ENCODE peak calls at places on chromosomes 13 and 19, in seven cellular contexts. J is astrocyte of the cerebellum; N is myocyte; G is ELF-1; U is stimulated activated CD4-positive, alpha-beta T cell treated with anti-CD3 and anti-CD28 coated beads, TNF-alpha, amount 100 ng/mL, for 24 hours; R is activated T-cell treated with anti-CD3 and anti-CD28 coated beads for 1 hour; M is kidney tubule cell. B is an unnamed sample.

GRCh38 chr19:44582581-44583265 is 30.6 kb upstream of the IGSF23 start:
- DNase-seq in J (no peak), N (peak; percentile 42), G (peak; percentile 73), U (peak; percentile 47), R (no peak), M (peak; percentile 38), B (no peak)

GRCh38 chr13:64680739-64681138 is 2549.4 kb downstream of the PCDH9 start:
- DNase-seq in J (no peak), N (no peak), G (no peak), U (no peak), R (no peak), M (no peak), B (no peak)

GRCh38 chr13:45156565-45157361 is 36.5 kb downstream of the GTF2F2 start:
- DNase-seq in J (no peak), N (peak; percentile 38), G (no peak), U (no peak), R (no peak), M (no peak), B (no peak)

GRCh38 chr19:56291857-56292256 is 19.3 kb downstream of the EDDM13 start:
- DNase-seq in J (no peak), N (no peak), G (no peak), U (no peak), R (no peak), M (peak; percentile 2), B (no peak)

GRCh38 chr19:5801796-5802616 is 2.9 kb upstream of the NRTN start:
- DNase-seq in J (no peak), N (no peak), G (no peak), U (peak; percentile 25), R (no peak), M (no peak), B (no peak)

GRCh38 chr13:52892925-52893324 is 44.5 kb upstream of the PCDH8 start:
- DNase-seq in J (no peak), N (no peak), G (no peak), U (no peak), R (no peak), M (peak; percentile 87), B (no peak)

GRCh38 chr13:67238861-67239260 is 8.7 kb upstream of the PCDH9 start:
- DNase-seq in J (no peak), N (no peak), G (no peak), U (no peak), R (no peak), M (no peak), B (no peak)

GRCh38 chr13:70330697-70331361 is 222.6 kb upstream of the KLHL1 start:
- DNase-seq in J (no peak), N (no peak), G (no peak), U (no peak), R (no peak), M (no peak), B (no peak)

GRCh38 chr19:53657778-53658177 is 26.0 kb downstream of the DPRX start:
- DNase-seq in J (no peak), N (no peak), G (peak; percentile 63), U (no peak), R (no peak), M (no peak), B (peak; percentile 24)

GRCh38 chr13:89497658-89498057 is 1826.5 kb downstream of the SLITRK5 start:
- DNase-seq in J (no peak), N (no peak), G (no peak), U (no peak), R (no peak), M (no peak), B (no peak)

GRCh38 chr13:36430247-36431203 is 1.8 kb upstream of the CCNA1 start:
- DNase-seq in J (no peak), N (no peak), G (peak; percentile 62), U (no peak), R (no peak), M (peak; percentile 53), B (no peak)

GRCh38 chr13:98252931-98253470 is 75.9 kb upstream of the RNF113B start:
- DNase-seq in J (peak; percentile 33), N (no peak), G (peak; percentile 49), U (no peak), R (no peak), M (peak; percentile 73), B (peak; percentile 87)

GRCh38 chr19:39032164-39032918 is at the start of gene FBXO27:
- DNase-seq in J (no peak), N (no peak), G (peak; percentile 69), U (no peak), R (peak; percentile 2), M (peak; percentile 37), B (no peak)

GRCh38 chr13:42422681-42423080 is 150.7 kb downstream of the AKAP11 start:
- DNase-seq in J (no peak), N (no peak), G (no peak), U (no peak), R (no peak), M (no peak), B (no peak)

GRCh38 chr19:19672816-19673215 is 4.2 kb downstream of the ZNF101 start:
- DNase-seq in J (no peak), N (no peak), G (no peak), U (no peak), R (no peak), M (peak; percentile 68), B (no peak)

GRCh38 chr13:77330009-77330471 is 3.1 kb upstream of the MYCBP2 start:
- DNase-seq in J (no peak), N (no peak), G (no peak), U (no peak), R (no peak), M (no peak), B (no peak)

GRCh38 chr19:34351382-34351802 is 13.6 kb upstream of the GPI start:
- DNase-seq in J (no peak), N (no peak), G (no peak), U (no peak), R (no peak), M (peak; percentile 94), B (no peak)

GRCh38 chr19:17237747-17238706 is 7.7 kb downstream of the NR2F6 start:
- DNase-seq in J (no peak), N (no peak), G (no peak), U (no peak), R (no peak), M (no peak), B (no peak)

GRCh38 chr19:41753159-41753558 is 2.2 kb upstream of the CEACAM6 start:
- DNase-seq in J (no peak), N (peak; percentile 3), G (peak; percentile 54), U (peak; percentile 76), R (peak; percentile 81), M (peak; percentile 60), B (peak; percentile 32)

GRCh38 chr19:44661205-44661604 is 10.1 kb upstream of the CEACAM19 start:
- DNase-seq in J (no peak), N (no peak), G (no peak), U (no peak), R (no peak), M (no peak), B (no peak)

GRCh38 chr19:16571283-16571682 is 932 bp downstream of the SLC35E1 start:
- DNase-seq in J (peak; percentile 11), N (no peak), G (no peak), U (no peak), R (no peak), M (peak; percentile 61), B (no peak)

GRCh38 chr13:35162420-35162819 is 220.3 kb downstream of the NBEA start:
- DNase-seq in J (no peak), N (no peak), G (no peak), U (no peak), R (no peak), M (no peak), B (no peak)

GRCh38 chr13:113648218-113648615 is 9.8 kb downstream of the ATP4B start:
- DNase-seq in J (no peak), N (no peak), G (no peak), U (no peak), R (no peak), M (no peak), B (no peak)

GRCh38 chr19:49911381-49912145 is 14.9 kb upstream of the IL4I1 start:
- DNase-seq in J (no peak), N (no peak), G (no peak), U (no peak), R (no peak), M (peak; percentile 61), B (peak; percentile 31)

GRCh38 chr13:59247166-59247565 is 916.6 kb downstream of the DIAPH3 start:
- DNase-seq in J (no peak), N (no peak), G (peak; percentile 29), U (no peak), R (no peak), M (peak; percentile 4), B (peak; percentile 41)

GRCh38 chr19:28929026-28929425 is 283.9 kb downstream of the UQCRFS1 start:
- DNase-seq in J (no peak), N (no peak), G (no peak), U (no peak), R (no peak), M (peak; percentile 25), B (no peak)

GRCh38 chr13:113090806-113091205 is 14.8 kb upstream of the F7 start:
- DNase-seq in J (no peak), N (no peak), G (no peak), U (no peak), R (no peak), M (no peak), B (no peak)

GRCh38 chr19:29001006-29001921 is 211.7 kb downstream of the UQCRFS1 start:
- DNase-seq in J (no peak), N (no peak), G (peak; percentile 39), U (no peak), R (no peak), M (peak; percentile 88), B (no peak)

GRCh38 chr19:35332817-35333216 is 3.8 kb downstream of the CD22 start:
- DNase-seq in J (no peak), N (no peak), G (no peak), U (peak; percentile 39), R (no peak), M (no peak), B (peak; percentile 16)

GRCh38 chr13:41075034-41075433 is 13.7 kb downstream of the WBP4 start:
- DNase-seq in J (peak; percentile 20), N (peak; percentile 37), G (no peak), U (no peak), R (peak; percentile 11), M (peak; percentile 20), B (no peak)

GRCh38 chr19:17391371-17392151 is 2.4 kb downstream of the CCDC194 start:
- DNase-seq in J (no peak), N (peak; percentile 38), G (no peak), U (no peak), R (no peak), M (no peak), B (no peak)

GRCh38 chr19:19602713-19603320 is 15.7 kb downstream of the PBX4 start:
- DNase-seq in J (no peak), N (no peak), G (no peak), U (no peak), R (no peak), M (no peak), B (no peak)

GRCh38 chr13:25232937-25233515 is 54.3 kb downstream of the MTMR6 start:
- DNase-seq in J (no peak), N (peak; percentile 40), G (no peak), U (no peak), R (no peak), M (peak; percentile 59), B (peak; percentile 46)

B was measured in dermis microvascular lymphatic vessel endothelial cell.